ENCODE peak calls at places on chromosomes 13 and 19, in ten cellular contexts. One of them, this sample, is unnamed.

GRCh38 chr13:28704282-28704681 is 14.5 kb downstream of the SLC46A3 start:
- DNase-seq in colonic mucosa: no peak
- DNase-seq in GM23338: no peak
- DNase-seq in choroid plexus epithelial cell: no peak
- DNase-seq in fibroblast of lung: no peak
- DNase-seq in thoracic aorta: no peak
- DNase-seq in cardiac muscle cell: no peak
- DNase-seq in keratinocyte: no peak
- DNase-seq in ovary: no peak
- DNase-seq in ascending aorta: no peak
- DNase-seq in this sample: no peak

GRCh38 chr13:46926856-46927625 is 30.2 kb upstream of the HTR2A start:
- DNase-seq in colonic mucosa: no peak
- DNase-seq in GM23338: no peak
- DNase-seq in choroid plexus epithelial cell: peak; percentile 52
- DNase-seq in fibroblast of lung: peak; percentile 29
- DNase-seq in thoracic aorta: no peak
- DNase-seq in cardiac muscle cell: peak; percentile 66
- DNase-seq in keratinocyte: no peak
- DNase-seq in ovary: no peak
- DNase-seq in ascending aorta: no peak
- DNase-seq in this sample: no peak

GRCh38 chr19:4016486-4016885 is 8.9 kb downstream of the PIAS4 start:
- DNase-seq in colonic mucosa: no peak
- DNase-seq in GM23338: no peak
- DNase-seq in choroid plexus epithelial cell: no peak
- DNase-seq in fibroblast of lung: no peak
- DNase-seq in thoracic aorta: no peak
- DNase-seq in cardiac muscle cell: no peak
- DNase-seq in keratinocyte: no peak
- DNase-seq in ovary: no peak
- DNase-seq in ascending aorta: no peak
- DNase-seq in this sample: no peak

GRCh38 chr19:7927605-7928333 is 1.8 kb upstream of the CTXN1 start:
- DNase-seq in colonic mucosa: no peak
- DNase-seq in GM23338: no peak
- DNase-seq in choroid plexus epithelial cell: no peak
- DNase-seq in fibroblast of lung: no peak
- DNase-seq in thoracic aorta: no peak
- DNase-seq in cardiac muscle cell: no peak
- DNase-seq in keratinocyte: no peak
- DNase-seq in ovary: peak; percentile 48
- DNase-seq in ascending aorta: no peak
- DNase-seq in this sample: no peak

GRCh38 chr13:101838305-101838835 is 385.9 kb downstream of the ITGBL1 start:
- DNase-seq in colonic mucosa: no peak
- DNase-seq in GM23338: no peak
- DNase-seq in choroid plexus epithelial cell: peak; percentile 87
- DNase-seq in fibroblast of lung: peak; percentile 13
- DNase-seq in thoracic aorta: no peak
- DNase-seq in cardiac muscle cell: no peak
- DNase-seq in keratinocyte: no peak
- DNase-seq in ovary: no peak
- DNase-seq in ascending aorta: no peak
- DNase-seq in this sample: no peak

GRCh38 chr13:33610471-33611015 is 207.4 kb upstream of the RFC3 start:
- DNase-seq in colonic mucosa: peak; percentile 23
- DNase-seq in GM23338: peak; percentile 60
- DNase-seq in choroid plexus epithelial cell: peak; percentile 5
- DNase-seq in fibroblast of lung: peak; percentile 56
- DNase-seq in thoracic aorta: no peak
- DNase-seq in cardiac muscle cell: peak; percentile 35
- DNase-seq in keratinocyte: no peak
- DNase-seq in ovary: no peak
- DNase-seq in ascending aorta: peak; percentile 14
- DNase-seq in this sample: no peak

GRCh38 chr13:24746618-24747247 is 17.2 kb upstream of the RNF17 start:
- DNase-seq in colonic mucosa: no peak
- DNase-seq in GM23338: peak; percentile 75
- DNase-seq in choroid plexus epithelial cell: peak; percentile 15
- DNase-seq in fibroblast of lung: peak; percentile 12
- DNase-seq in thoracic aorta: no peak
- DNase-seq in cardiac muscle cell: peak; percentile 38
- DNase-seq in keratinocyte: no peak
- DNase-seq in ovary: no peak
- DNase-seq in ascending aorta: no peak
- DNase-seq in this sample: no peak

GRCh38 chr13:48998893-48999292 is 23.2 kb downstream of the FNDC3A start:
- DNase-seq in colonic mucosa: no peak
- DNase-seq in GM23338: no peak
- DNase-seq in choroid plexus epithelial cell: no peak
- DNase-seq in fibroblast of lung: no peak
- DNase-seq in thoracic aorta: no peak
- DNase-seq in cardiac muscle cell: no peak
- DNase-seq in keratinocyte: no peak
- DNase-seq in ovary: no peak
- DNase-seq in ascending aorta: no peak
- DNase-seq in this sample: no peak

GRCh38 chr13:38686635-38687245 is at the start of gene FREM2:
- DNase-seq in colonic mucosa: peak; percentile 79
- DNase-seq in GM23338: peak; percentile 98
- DNase-seq in choroid plexus epithelial cell: peak; percentile 29
- DNase-seq in fibroblast of lung: peak; percentile 59
- DNase-seq in thoracic aorta: no peak
- DNase-seq in cardiac muscle cell: peak; percentile 13
- DNase-seq in keratinocyte: no peak
- DNase-seq in ovary: peak; percentile 70
- DNase-seq in ascending aorta: no peak
- DNase-seq in this sample: peak; percentile 56

GRCh38 chr13:111900390-111901180 is 166.4 kb upstream of the SOX1 start:
- DNase-seq in colonic mucosa: no peak
- DNase-seq in GM23338: no peak
- DNase-seq in choroid plexus epithelial cell: no peak
- DNase-seq in fibroblast of lung: no peak
- DNase-seq in thoracic aorta: no peak
- DNase-seq in cardiac muscle cell: no peak
- DNase-seq in keratinocyte: no peak
- DNase-seq in ovary: no peak
- DNase-seq in ascending aorta: no peak
- DNase-seq in this sample: no peak

GRCh38 chr13:33676700-33677048 is 141.3 kb upstream of the RFC3 start:
- DNase-seq in colonic mucosa: peak; percentile 70
- DNase-seq in GM23338: peak; percentile 4
- DNase-seq in choroid plexus epithelial cell: peak; percentile 73
- DNase-seq in fibroblast of lung: peak; percentile 54
- DNase-seq in thoracic aorta: no peak
- DNase-seq in cardiac muscle cell: peak; percentile 76
- DNase-seq in keratinocyte: no peak
- DNase-seq in ovary: peak; percentile 36
- DNase-seq in ascending aorta: no peak
- DNase-seq in this sample: peak; percentile 12

GRCh38 chr19:9528757-9529336 is 9.6 kb downstream of the ZNF426 start:
- DNase-seq in colonic mucosa: no peak
- DNase-seq in GM23338: peak; percentile 53
- DNase-seq in choroid plexus epithelial cell: peak; percentile 19
- DNase-seq in fibroblast of lung: peak; percentile 14
- DNase-seq in thoracic aorta: no peak
- DNase-seq in cardiac muscle cell: peak; percentile 6
- DNase-seq in keratinocyte: no peak
- DNase-seq in ovary: no peak
- DNase-seq in ascending aorta: no peak
- DNase-seq in this sample: no peak

DNA sequence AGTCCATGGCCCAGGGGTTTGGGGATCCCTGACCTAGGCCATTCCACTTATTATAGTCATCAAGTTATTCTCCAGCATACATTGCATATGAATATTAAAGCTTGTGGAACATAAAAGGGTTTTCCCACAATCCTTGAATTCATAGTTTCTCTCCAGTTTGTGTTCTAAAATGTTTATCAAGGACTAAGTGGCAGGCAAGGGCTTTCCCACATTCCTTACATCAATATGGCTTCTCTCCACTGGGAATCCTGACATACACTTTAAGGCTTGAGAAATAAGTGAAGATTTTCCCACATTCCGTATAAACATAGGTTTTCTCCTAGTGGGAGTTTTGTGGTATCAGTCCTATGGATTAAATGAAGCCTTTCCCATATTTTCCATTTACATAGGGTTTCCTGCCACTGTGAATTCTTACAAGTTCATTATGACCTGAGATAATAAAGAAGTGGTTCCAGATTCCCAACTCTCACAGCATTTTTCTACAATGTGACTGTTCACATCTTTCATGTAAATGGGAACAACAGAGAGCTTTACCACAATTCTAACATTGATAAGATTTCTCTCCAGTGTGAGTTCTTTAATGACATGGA is 14.5 kb downstream of the ZNF426 start:
- DNase-seq in colonic mucosa: no peak
- DNase-seq in GM23338: peak; percentile 14
- DNase-seq in choroid plexus epithelial cell: peak; percentile 4
- DNase-seq in fibroblast of lung: peak; percentile 10
- DNase-seq in thoracic aorta: no peak
- DNase-seq in cardiac muscle cell: no peak
- DNase-seq in keratinocyte: no peak
- DNase-seq in ovary: no peak
- DNase-seq in ascending aorta: no peak
- DNase-seq in this sample: no peak
- H3K4me3 ChIP-seq in colonic mucosa: no peak overlapping the region
- H3K4me3 ChIP-seq in GM23338: peak overlapping the region; percentile 19
- H3K4me3 ChIP-seq in choroid plexus epithelial cell: no peak overlapping the region
- H3K4me3 ChIP-seq in fibroblast of lung: no peak overlapping the region
- H3K4me3 ChIP-seq in thoracic aorta: no peak overlapping the region
- H3K4me3 ChIP-seq in cardiac muscle cell: no peak overlapping the region
- H3K4me3 ChIP-seq in keratinocyte: no peak overlapping the region
- H3K4me3 ChIP-seq in ovary: no peak overlapping the region
- H3K4me3 ChIP-seq in ascending aorta: no peak overlapping the region
- H3K4me3 ChIP-seq in this sample: no peak overlapping the region

GRCh38 chr19:16146112-16146511 is 2.6 kb downstream of the HSH2D start:
- DNase-seq in colonic mucosa: no peak
- DNase-seq in GM23338: no peak
- DNase-seq in choroid plexus epithelial cell: no peak
- DNase-seq in fibroblast of lung: no peak
- DNase-seq in thoracic aorta: no peak
- DNase-seq in cardiac muscle cell: no peak
- DNase-seq in keratinocyte: no peak
- DNase-seq in ovary: no peak
- DNase-seq in ascending aorta: no peak
- DNase-seq in this sample: no peak

GRCh38 chr19:16144216-16144581 is 714 bp downstream of the HSH2D start:
- DNase-seq in colonic mucosa: no peak
- DNase-seq in GM23338: no peak
- DNase-seq in choroid plexus epithelial cell: no peak
- DNase-seq in fibroblast of lung: no peak
- DNase-seq in thoracic aorta: no peak
- DNase-seq in cardiac muscle cell: no peak
- DNase-seq in keratinocyte: no peak
- DNase-seq in ovary: no peak
- DNase-seq in ascending aorta: no peak
- DNase-seq in this sample: no peak

GRCh38 chr19:16141043-16141442 is 2.4 kb upstream of the HSH2D start:
- DNase-seq in colonic mucosa: no peak
- DNase-seq in GM23338: no peak
- DNase-seq in choroid plexus epithelial cell: no peak
- DNase-seq in fibroblast of lung: no peak
- DNase-seq in thoracic aorta: no peak
- DNase-seq in cardiac muscle cell: no peak
- DNase-seq in keratinocyte: no peak
- DNase-seq in ovary: no peak
- DNase-seq in ascending aorta: no peak
- DNase-seq in this sample: no peak

GRCh38 chr19:16142032-16142580 is 1.4 kb upstream of the HSH2D start:
- DNase-seq in colonic mucosa: no peak
- DNase-seq in GM23338: no peak
- DNase-seq in choroid plexus epithelial cell: no peak
- DNase-seq in fibroblast of lung: no peak
- DNase-seq in thoracic aorta: no peak
- DNase-seq in cardiac muscle cell: no peak
- DNase-seq in keratinocyte: no peak
- DNase-seq in ovary: no peak
- DNase-seq in ascending aorta: no peak
- DNase-seq in this sample: no peak

GRCh38 chr19:16143399-16144215 is at the start of gene HSH2D:
- DNase-seq in colonic mucosa: peak; percentile 92
- DNase-seq in GM23338: peak; percentile 86
- DNase-seq in choroid plexus epithelial cell: no peak
- DNase-seq in fibroblast of lung: no peak
- DNase-seq in thoracic aorta: no peak
- DNase-seq in cardiac muscle cell: no peak
- DNase-seq in keratinocyte: no peak
- DNase-seq in ovary: no peak
- DNase-seq in ascending aorta: peak; percentile 30
- DNase-seq in this sample: no peak
- TF ChIP-seq CTCF in colonic mucosa: no peak
- TF ChIP-seq CTCF in GM23338: no peak
- TF ChIP-seq CTCF in choroid plexus epithelial cell: no peak
- TF ChIP-seq CTCF in fibroblast of lung: no peak
- TF ChIP-seq CTCF in thoracic aorta: no peak
- TF ChIP-seq CTCF in cardiac muscle cell: no peak
- TF ChIP-seq CTCF in keratinocyte: no peak
- TF ChIP-seq CTCF in ovary: no peak
- TF ChIP-seq CTCF in ascending aorta: no peak
- TF ChIP-seq CTCF in this sample: no peak

GRCh38 chr19:42352893-42353259 is 27.4 kb downstream of the MEGF8 start:
- DNase-seq in colonic mucosa: no peak
- DNase-seq in GM23338: no peak
- DNase-seq in choroid plexus epithelial cell: no peak
- DNase-seq in fibroblast of lung: no peak
- DNase-seq in thoracic aorta: no peak
- DNase-seq in cardiac muscle cell: no peak
- DNase-seq in keratinocyte: no peak
- DNase-seq in ovary: no peak
- DNase-seq in ascending aorta: no peak
- DNase-seq in this sample: no peak
- H3K4me3 ChIP-seq in colonic mucosa: no peak overlapping the region
- H3K4me3 ChIP-seq in GM23338: no peak overlapping the region
- H3K4me3 ChIP-seq in choroid plexus epithelial cell: no peak overlapping the region
- H3K4me3 ChIP-seq in fibroblast of lung: no peak overlapping the region
- H3K4me3 ChIP-seq in thoracic aorta: no peak overlapping the region
- H3K4me3 ChIP-seq in cardiac muscle cell: no peak overlapping the region
- H3K4me3 ChIP-seq in keratinocyte: no peak overlapping the region
- H3K4me3 ChIP-seq in ovary: no peak overlapping the region
- H3K4me3 ChIP-seq in ascending aorta: no peak overlapping the region
- H3K4me3 ChIP-seq in this sample: no peak overlapping the region

GRCh38 chr13:31476266-31476665 is 263.1 kb upstream of the RXFP2 start:
- DNase-seq in colonic mucosa: no peak
- DNase-seq in GM23338: peak; percentile 13
- DNase-seq in choroid plexus epithelial cell: peak; percentile 94
- DNase-seq in fibroblast of lung: peak; percentile 87
- DNase-seq in thoracic aorta: no peak
- DNase-seq in cardiac muscle cell: peak; percentile 97
- DNase-seq in keratinocyte: no peak
- DNase-seq in ovary: no peak
- DNase-seq in ascending aorta: no peak
- DNase-seq in this sample: no peak

GRCh38 chr13:31477961-31478360 is 261.4 kb upstream of the RXFP2 start:
- DNase-seq in colonic mucosa: no peak
- DNase-seq in GM23338: no peak
- DNase-seq in choroid plexus epithelial cell: peak; percentile 65
- DNase-seq in fibroblast of lung: peak; percentile 74
- DNase-seq in thoracic aorta: no peak
- DNase-seq in cardiac muscle cell: peak; percentile 63
- DNase-seq in keratinocyte: no peak
- DNase-seq in ovary: no peak
- DNase-seq in ascending aorta: no peak
- DNase-seq in this sample: no peak

GRCh38 chr13:31476753-31477152 is 262.6 kb upstream of the RXFP2 start:
- DNase-seq in colonic mucosa: no peak
- DNase-seq in GM23338: peak; percentile 43
- DNase-seq in choroid plexus epithelial cell: peak; percentile 57
- DNase-seq in fibroblast of lung: peak; percentile 6
- DNase-seq in thoracic aorta: no peak
- DNase-seq in cardiac muscle cell: peak; percentile 73
- DNase-seq in keratinocyte: no peak
- DNase-seq in ovary: no peak
- DNase-seq in ascending aorta: no peak
- DNase-seq in this sample: no peak
- TF ChIP-seq CTCF in colonic mucosa: no peak
- TF ChIP-seq CTCF in GM23338: no peak
- TF ChIP-seq CTCF in choroid plexus epithelial cell: no peak
- TF ChIP-seq CTCF in fibroblast of lung: no peak
- TF ChIP-seq CTCF in thoracic aorta: no peak
- TF ChIP-seq CTCF in cardiac muscle cell: no peak
- TF ChIP-seq CTCF in keratinocyte: no peak
- TF ChIP-seq CTCF in ovary: no peak
- TF ChIP-seq CTCF in ascending aorta: no peak
- TF ChIP-seq CTCF in this sample: no peak